ENCODE peak calls at places on chromosomes 16 and 17, in eight cellular contexts. One of them, this sample, is unnamed.

GRCh38 chr16:87129771-87130170 is 187.4 kb downstream of the C16orf95 start:
- DNase-seq in IMR-90: peak; percentile 37
- DNase-seq in Peyer's patch: no peak
- DNase-seq in body of pancreas: no peak
- DNase-seq in testis: no peak
- DNase-seq in adrenal gland: no peak
- DNase-seq in GM12878: no peak
- DNase-seq in endothelial cell of umbilical vein: peak; percentile 58
- DNase-seq in this sample: no peak

GRCh38 chr16:19677403-19677802 is 40.6 kb downstream of the KNOP1 start:
- DNase-seq in testis: peak; percentile 56
- DNase-seq in endothelial cell of umbilical vein: no peak
- DNase-seq in GM12878: no peak
- DNase-seq in IMR-90: no peak
- DNase-seq in adrenal gland: no peak
- DNase-seq in body of pancreas: no peak
- DNase-seq in Peyer's patch: no peak
- DNase-seq in this sample: no peak

GRCh38 chr17:47257651-47258339 is 4.2 kb downstream of the ITGB3 start:
- DNase-seq in GM12878: no peak
- DNase-seq in endothelial cell of umbilical vein: peak; percentile 58
- DNase-seq in adrenal gland: no peak
- DNase-seq in testis: no peak
- DNase-seq in IMR-90: peak; percentile 72
- DNase-seq in Peyer's patch: no peak
- DNase-seq in body of pancreas: no peak
- DNase-seq in this sample: no peak

GRCh38 chr17:34725008-34725407 is 145.6 kb downstream of the TMEM132E start:
- DNase-seq in body of pancreas: no peak
- DNase-seq in Peyer's patch: no peak
- DNase-seq in endothelial cell of umbilical vein: no peak
- DNase-seq in testis: no peak
- DNase-seq in GM12878: no peak
- DNase-seq in adrenal gland: no peak
- DNase-seq in IMR-90: no peak
- DNase-seq in this sample: no peak

GRCh38 chr17:55672585-55673501 is 49.8 kb downstream of the TMEM100 start:
- DNase-seq in testis: no peak
- DNase-seq in GM12878: no peak
- DNase-seq in IMR-90: no peak
- DNase-seq in body of pancreas: no peak
- DNase-seq in adrenal gland: no peak
- DNase-seq in Peyer's patch: no peak
- DNase-seq in endothelial cell of umbilical vein: no peak
- DNase-seq in this sample: no peak

GRCh38 chr16:86888240-86889044 is 310.1 kb downstream of the FOXL1 start:
- DNase-seq in body of pancreas: no peak
- DNase-seq in GM12878: no peak
- DNase-seq in IMR-90: peak; percentile 43
- DNase-seq in adrenal gland: no peak
- DNase-seq in Peyer's patch: no peak
- DNase-seq in testis: no peak
- DNase-seq in endothelial cell of umbilical vein: no peak
- DNase-seq in this sample: no peak

GRCh38 chr16:56780646-56781045 is 50.7 kb downstream of the NUP93 start:
- DNase-seq in IMR-90: no peak
- DNase-seq in body of pancreas: no peak
- DNase-seq in testis: no peak
- DNase-seq in Peyer's patch: no peak
- DNase-seq in adrenal gland: no peak
- DNase-seq in endothelial cell of umbilical vein: no peak
- DNase-seq in GM12878: no peak
- DNase-seq in this sample: no peak

GRCh38 chr16:49460786-49461470 is 87.3 kb downstream of the C16orf78 start:
- DNase-seq in IMR-90: no peak
- DNase-seq in body of pancreas: no peak
- DNase-seq in testis: no peak
- DNase-seq in GM12878: no peak
- DNase-seq in adrenal gland: peak; percentile 4
- DNase-seq in Peyer's patch: no peak
- DNase-seq in endothelial cell of umbilical vein: no peak
- DNase-seq in this sample: no peak

GRCh38 chr16:22814330-22815105 is 556 bp downstream of the HS3ST2 start:
- DNase-seq in GM12878: no peak
- DNase-seq in Peyer's patch: no peak
- DNase-seq in testis: peak; percentile 20
- DNase-seq in IMR-90: no peak
- DNase-seq in adrenal gland: no peak
- DNase-seq in endothelial cell of umbilical vein: no peak
- DNase-seq in body of pancreas: no peak
- DNase-seq in this sample: no peak

GRCh38 chr17:69724236-69724635 is 309.7 kb downstream of the MAP2K6 start:
- DNase-seq in endothelial cell of umbilical vein: no peak
- DNase-seq in GM12878: no peak
- DNase-seq in testis: no peak
- DNase-seq in Peyer's patch: no peak
- DNase-seq in adrenal gland: no peak
- DNase-seq in body of pancreas: no peak
- DNase-seq in IMR-90: peak; percentile 30
- DNase-seq in this sample: no peak

GRCh38 chr16:23504453-23505179 is 5.7 kb downstream of the GGA2 start:
- DNase-seq in testis: no peak
- DNase-seq in body of pancreas: peak; percentile 65
- DNase-seq in GM12878: peak; percentile 77
- DNase-seq in adrenal gland: no peak
- DNase-seq in Peyer's patch: peak; percentile 73
- DNase-seq in endothelial cell of umbilical vein: peak; percentile 87
- DNase-seq in IMR-90: peak; percentile 94
- DNase-seq in this sample: peak; percentile 89

DNA sequence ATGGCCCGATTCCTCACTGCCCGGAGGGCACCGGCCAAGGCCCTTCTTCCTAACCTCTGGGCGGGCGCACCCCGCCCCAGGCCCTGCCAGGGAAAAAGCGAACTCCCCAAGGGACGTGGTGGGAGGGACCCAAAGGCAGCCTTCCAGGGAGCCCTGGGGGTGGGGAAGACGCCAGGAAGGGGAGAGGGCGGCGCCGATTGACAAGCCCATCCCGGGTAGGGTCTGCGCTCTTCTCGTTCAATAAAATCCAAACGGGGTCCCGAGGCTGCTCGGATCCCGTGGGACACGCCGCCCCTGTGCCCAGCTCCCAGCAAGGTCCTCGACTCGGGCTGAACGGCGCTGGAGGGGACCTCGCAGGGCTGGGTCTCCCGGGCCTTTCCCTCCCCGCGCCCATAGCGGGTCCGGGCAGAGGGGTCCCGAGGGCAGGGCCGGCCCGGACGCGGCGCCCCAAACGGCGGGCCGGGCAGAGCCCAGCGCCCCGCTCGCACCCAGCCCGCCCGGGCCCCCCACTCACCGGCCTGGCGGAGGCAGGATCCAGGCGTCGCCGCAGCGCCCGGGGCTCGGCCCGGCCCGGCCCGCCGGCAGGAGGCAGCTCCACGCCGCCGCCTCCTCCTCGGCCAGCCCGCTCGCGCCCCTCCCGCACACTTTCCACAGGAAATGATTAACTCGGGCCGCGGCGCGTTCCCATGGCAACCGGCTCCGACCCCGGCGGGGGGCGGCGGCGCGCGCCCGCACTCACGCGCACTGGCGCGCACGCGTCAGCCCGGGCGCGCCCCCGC is at the start of gene KIFC3:
- DNase-seq in body of pancreas: peak; percentile 86
- DNase-seq in adrenal gland: peak; percentile 86
- DNase-seq in IMR-90: peak; percentile 72
- DNase-seq in GM12878: no peak
- DNase-seq in Peyer's patch: peak; percentile 57
- DNase-seq in endothelial cell of umbilical vein: peak; percentile 78
- DNase-seq in testis: peak; percentile 90
- DNase-seq in this sample: no peak
- TF ChIP-seq POLR2A in body of pancreas: peak; percentile 38
- TF ChIP-seq POLR2A in adrenal gland: peak; percentile 47
- TF ChIP-seq POLR2A in IMR-90: peak; percentile 68
- TF ChIP-seq POLR2A in GM12878: no peak
- TF ChIP-seq POLR2A in Peyer's patch: no peak
- TF ChIP-seq POLR2A in endothelial cell of umbilical vein: peak; percentile 63
- TF ChIP-seq POLR2A in testis: no peak
- TF ChIP-seq POLR2A in this sample: peak; percentile 5

DNA sequence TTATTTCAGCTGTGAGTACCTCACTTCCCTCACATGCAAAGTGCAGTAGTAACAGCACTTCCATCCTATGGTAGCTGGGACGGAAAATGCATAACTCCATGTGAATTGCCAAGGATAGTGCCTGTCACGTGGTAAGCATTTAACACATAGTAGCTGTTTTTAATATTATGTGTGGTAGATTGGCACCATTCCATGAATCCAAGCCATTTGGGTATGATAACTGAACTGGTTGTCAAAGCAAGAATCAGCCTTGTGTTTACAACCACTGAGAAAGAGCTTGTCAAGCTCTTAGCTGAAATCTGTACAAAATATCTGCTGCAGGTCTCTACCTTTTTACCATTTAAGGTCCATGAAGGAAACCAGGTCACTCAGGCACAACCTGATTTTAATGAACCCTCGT is 345.8 kb downstream of the CDH13 start:
- DNase-seq in GM12878: no peak
- DNase-seq in IMR-90: no peak
- DNase-seq in adrenal gland: no peak
- DNase-seq in Peyer's patch: no peak
- DNase-seq in testis: no peak
- DNase-seq in endothelial cell of umbilical vein: no peak
- DNase-seq in body of pancreas: no peak
- DNase-seq in this sample: no peak
- H3K9me3 ChIP-seq in GM12878: no peaks in the 10 kb centered on the region
- H3K9me3 ChIP-seq in IMR-90: no peaks in the 10 kb centered on the region
- H3K9me3 ChIP-seq in adrenal gland: no peaks in the 10 kb centered on the region
- H3K9me3 ChIP-seq in Peyer's patch: no peaks in the 10 kb centered on the region
- H3K9me3 ChIP-seq in testis: no peaks in the 10 kb centered on the region
- H3K9me3 ChIP-seq in endothelial cell of umbilical vein: no peaks in the 10 kb centered on the region
- H3K9me3 ChIP-seq in body of pancreas: no peaks in the 10 kb centered on the region
- H3K9me3 ChIP-seq in this sample: no peaks in the 10 kb centered on the region

GRCh38 chr17:79683365-79683764 is 47.4 kb upstream of the ENPP7 start:
- DNase-seq in testis: no peak
- DNase-seq in adrenal gland: no peak
- DNase-seq in IMR-90: no peak
- DNase-seq in body of pancreas: no peak
- DNase-seq in endothelial cell of umbilical vein: no peak
- DNase-seq in GM12878: no peak
- DNase-seq in Peyer's patch: no peak
- DNase-seq in this sample: no peak

GRCh38 chr17:79681628-79682261 is 49.0 kb upstream of the ENPP7 start:
- DNase-seq in adrenal gland: no peak
- DNase-seq in testis: no peak
- DNase-seq in Peyer's patch: no peak
- DNase-seq in IMR-90: no peak
- DNase-seq in endothelial cell of umbilical vein: no peak
- DNase-seq in body of pancreas: no peak
- DNase-seq in GM12878: no peak
- DNase-seq in this sample: no peak

GRCh38 chr17:79684132-79684985 is 46.4 kb upstream of the ENPP7 start:
- DNase-seq in GM12878: no peak
- DNase-seq in endothelial cell of umbilical vein: no peak
- DNase-seq in adrenal gland: no peak
- DNase-seq in IMR-90: no peak
- DNase-seq in body of pancreas: no peak
- DNase-seq in Peyer's patch: no peak
- DNase-seq in testis: no peak
- DNase-seq in this sample: no peak

GRCh38 chr17:79685121-79685520 is 45.6 kb upstream of the ENPP7 start:
- DNase-seq in IMR-90: no peak
- DNase-seq in body of pancreas: no peak
- DNase-seq in Peyer's patch: no peak
- DNase-seq in endothelial cell of umbilical vein: no peak
- DNase-seq in adrenal gland: no peak
- DNase-seq in testis: no peak
- DNase-seq in GM12878: no peak
- DNase-seq in this sample: no peak

GRCh38 chr17:79686476-79686875 is 44.3 kb upstream of the ENPP7 start:
- DNase-seq in endothelial cell of umbilical vein: no peak
- DNase-seq in GM12878: no peak
- DNase-seq in IMR-90: no peak
- DNase-seq in testis: no peak
- DNase-seq in adrenal gland: no peak
- DNase-seq in body of pancreas: no peak
- DNase-seq in Peyer's patch: no peak
- DNase-seq in this sample: no peak
- H3K27me3 ChIP-seq in endothelial cell of umbilical vein: no peaks in the 10 kb centered on the region
- H3K27me3 ChIP-seq in GM12878: peaks cover 4% of the 10 kb centered on the region
- H3K27me3 ChIP-seq in IMR-90: peaks cover 13% of the 10 kb centered on the region
- H3K27me3 ChIP-seq in testis: no peaks in the 10 kb centered on the region
- H3K27me3 ChIP-seq in adrenal gland: peaks cover 7% of the 10 kb centered on the region
- H3K27me3 ChIP-seq in body of pancreas: no peaks in the 10 kb centered on the region
- H3K27me3 ChIP-seq in Peyer's patch: no peaks in the 10 kb centered on the region
- H3K27me3 ChIP-seq in this sample: peaks cover 16% of the 10 kb centered on the region

DNA sequence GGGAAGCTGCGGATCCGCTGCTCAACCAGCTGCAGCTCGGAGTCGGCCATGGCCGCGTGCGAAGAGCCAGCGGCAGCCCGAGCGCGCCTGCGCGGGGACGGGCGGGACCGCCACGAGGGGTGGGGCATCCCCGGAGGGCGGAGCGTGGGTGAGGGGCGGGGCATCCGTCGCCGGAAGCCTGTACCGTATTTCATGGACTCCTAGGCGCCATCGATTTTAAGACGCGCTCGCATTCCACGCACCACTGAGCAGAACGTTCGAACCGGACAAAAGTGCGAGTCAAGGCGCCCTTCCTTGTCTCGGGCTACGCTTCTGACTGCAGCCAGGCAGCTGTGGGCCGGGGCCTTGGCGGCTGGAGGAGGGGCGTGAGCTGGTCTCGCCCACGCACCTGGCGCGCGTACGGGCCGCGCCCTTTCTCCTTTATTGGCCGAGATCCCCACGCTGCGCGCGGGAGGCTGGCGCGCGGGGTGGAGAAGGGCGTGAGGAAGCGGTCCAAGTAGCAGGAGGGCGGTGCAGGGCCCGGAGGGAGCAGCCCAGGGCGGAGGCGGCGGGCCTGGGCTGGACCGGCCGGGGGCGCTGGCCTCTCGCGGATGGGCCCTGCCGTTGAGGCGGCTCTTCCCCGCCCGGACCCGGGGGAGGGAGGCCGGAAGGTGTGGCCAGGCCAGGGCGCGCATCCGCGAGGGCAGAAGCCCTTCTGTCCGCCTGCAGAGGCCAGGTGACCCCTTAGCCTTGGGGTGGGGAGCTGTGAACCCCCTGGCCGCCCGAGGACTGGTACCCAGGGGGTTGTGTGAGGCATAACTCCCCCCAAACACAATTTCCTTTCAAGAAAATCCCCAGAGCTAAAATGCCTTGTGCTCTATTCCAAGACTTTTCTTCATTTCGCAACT is at the start of gene APRT:
- DNase-seq in adrenal gland: peak; percentile 97
- DNase-seq in body of pancreas: peak; percentile 95
- DNase-seq in Peyer's patch: peak; percentile 88
- DNase-seq in endothelial cell of umbilical vein: peak; percentile 94
- DNase-seq in GM12878: peak; percentile 83
- DNase-seq in testis: peak; percentile 96
- DNase-seq in IMR-90: peak; percentile 95
- DNase-seq in this sample: peak; percentile 89
- TF ChIP-seq POLR2A in adrenal gland: peak; percentile 67
- TF ChIP-seq POLR2A in body of pancreas: peak; percentile 78
- TF ChIP-seq POLR2A in Peyer's patch: peak; percentile 38
- TF ChIP-seq POLR2A in endothelial cell of umbilical vein: peak; percentile 97
- TF ChIP-seq POLR2A in GM12878: peak; percentile 91
- TF ChIP-seq POLR2A in testis: no peak
- TF ChIP-seq POLR2A in IMR-90: peak; percentile 87
- TF ChIP-seq POLR2A in this sample: peak; percentile 83

This sample was measured in gastrocnemius medialis.